ENCODE peak calls at places on chromosomes 7 and 10, in six cellular contexts. P is activated CD4-positive, alpha-beta T cell treated with anti-CD3 and anti-CD28 coated beads, Interleukin-2, amount 50 U/mL, for 48 hours; V is uterus; E is ACHN; G is COR-L47; L is stimulated activated CD4-positive, alpha-beta T cell treated with anti-CD3 and anti-CD28 coated beads, Interleukin-4, amount 100 ng/mL, for 48 hours. A is an unnamed sample.

GRCh38 chr7:113710310-113711106 is 208.3 kb downstream of the PPP1R3A start:
- DNase-seq in P (peak; percentile 7), V (no peak), E (peak; percentile 89), G (peak; percentile 84), L (peak; percentile 7), A (peak; percentile 85)

GRCh38 chr7:38311329-38311937 is 38.0 kb upstream of the TARP start:
- DNase-seq in P (no peak), V (no peak), E (peak; percentile 75), G (peak; percentile 67), L (no peak), A (no peak)

GRCh38 chr7:6436385-6436685 is 11.4 kb downstream of the DAGLB start:
- DNase-seq in P (peak; percentile 37), V (no peak), E (no peak), G (no peak), L (peak; percentile 14), A (no peak)

GRCh38 chr7:2796358-2797352 is 47.5 kb downstream of the GNA12 start:
- DNase-seq in P (no peak), V (peak; percentile 88), E (no peak), G (no peak), L (no peak), A (peak; percentile 87)

GRCh38 chr7:151759591-151760042 is 117.3 kb downstream of the PRKAG2 start:
- DNase-seq in P (peak; percentile 58), V (peak; percentile 57), E (peak; percentile 80), G (peak; percentile 80), L (peak; percentile 40), A (peak; percentile 56)

GRCh38 chr10:61793760-61794713 is 107.5 kb upstream of the ARID5B start:
- DNase-seq in P (no peak), V (no peak), E (no peak), G (peak; percentile 26), L (no peak), A (peak; percentile 84)

GRCh38 chr7:92729751-92730150 is 106.6 kb downstream of the CDK6 start:
- DNase-seq in P (peak; percentile 33), V (no peak), E (no peak), G (no peak), L (no peak), A (no peak)

GRCh38 chr10:6296456-6297214 is 93.9 kb downstream of the PFKFB3 start:
- DNase-seq in P (no peak), V (no peak), E (no peak), G (no peak), L (no peak), A (no peak)

GRCh38 chr7:119931230-119931824 is 341.6 kb upstream of the KCND2 start:
- DNase-seq in P (no peak), V (no peak), E (no peak), G (no peak), L (no peak), A (peak; percentile 76)

A was measured in amniotic epithelial cell.